ENCODE peak calls at places on chromosomes 12 and 14, in five cellular contexts. Y, D, F, X and K are unnamed samples. For H3K79me2, the result is how much of the 10 kb centered on the place peaks cover.

GRCh38 chr14:101355284-101355683 is 206.0 kb upstream of the DIO3 start:
- DNase-seq in Y (no peak), X (no peak), F (no peak), D (no peak), K (no peak)

GRCh38 chr14:103026988-103027387 is 30.4 kb downstream of the CDC42BPB start:
- DNase-seq in Y (no peak), F (no peak), X (no peak), D (no peak), K (no peak)

GRCh38 chr12:64895541-64895940 is 71.1 kb downstream of the TBC1D30 start:
- DNase-seq in D (peak), Y (no peak), X (no peak), F (peak), K (no peak)

GRCh38 chr12:40819427-40820108 is 127.3 kb downstream of the CNTN1 start:
- DNase-seq in F (no peak), D (no peak), Y (no peak), X (no peak), K (no peak)

GRCh38 chr14:51821822-51822221 is 38.6 kb upstream of the GNG2 start:
- DNase-seq in Y (no peak), F (peak), X (no peak), D (peak), K (no peak)

GRCh38 chr14:48970995-48971394 is 615.2 kb downstream of the RPS29 start:
- DNase-seq in F (peak), X (no peak), Y (no peak), D (no peak), K (no peak)

GRCh38 chr14:100142073-100143040 is 17.1 kb downstream of the DEGS2 start:
- DNase-seq in D (no peak), Y (no peak), F (no peak), X (no peak), K (no peak)

GRCh38 chr12:84920331-84920730 is 7.7 kb upstream of the SLC6A15 start:
- DNase-seq in F (peak), Y (no peak), X (peak), D (no peak), K (no peak)

GRCh38 chr12:49979061-49979586 is 6.4 kb downstream of the AQP6 start:
- DNase-seq in F (no peak), X (no peak), D (no peak), Y (no peak), K (no peak)

GRCh38 chr12:100962086-100962712 is 167.6 kb downstream of the ANO4 start:
- DNase-seq in X (no peak), Y (no peak), D (no peak), F (no peak), K (no peak)

GRCh38 chr12:91316161-91316759 is 133.6 kb upstream of the DCN start:
- DNase-seq in F (peak), Y (no peak), X (no peak), D (peak), K (no peak)

GRCh38 chr12:51196547-51196946 is 21.3 kb downstream of the POU6F1 start:
- DNase-seq in Y (no peak), D (no peak), X (no peak), F (no peak), K (no peak)

GRCh38 chr12:19850341-19851065 is 411.2 kb downstream of the AEBP2 start:
- DNase-seq in F (peak), X (peak), D (peak), Y (no peak), K (no peak)

GRCh38 chr12:12880537-12880936 is 10.8 kb upstream of the GPRC5A start:
- DNase-seq in D (no peak), X (no peak), Y (no peak), F (no peak), K (no peak)

GRCh38 chr14:54040851-54041250 is 84.2 kb upstream of the BMP4 start:
- DNase-seq in F (no peak), D (no peak), X (peak), Y (no peak), K (no peak)

GRCh38 chr12:101671157-101671791 is 26.2 kb upstream of the CHPT1 start:
- DNase-seq in Y (no peak), D (no peak), X (no peak), F (no peak), K (peak)

GRCh38 chr12:58745348-58746125 is 174.8 kb downstream of the LRIG3 start:
- DNase-seq in F (peak), D (no peak), X (no peak), Y (no peak), K (no peak)

GRCh38 chr14:61569783-61570182 is 125.5 kb upstream of the HIF1A start:
- DNase-seq in X (peak), F (peak), Y (no peak), D (peak), K (peak)

GRCh38 chr14:68781161-68782021 is 11.5 kb downstream of the ZFP36L1 start:
- DNase-seq in D (no peak), F (no peak), Y (no peak), X (no peak), K (peak)

GRCh38 chr14:102235275-102235897 is 69.6 kb downstream of the MOK start:
- DNase-seq in F (peak), X (peak), D (peak), Y (peak), K (peak)

GRCh38 chr12:111901182-111901581 is 59.2 kb downstream of the MAPKAPK5 start:
- DNase-seq in F (no peak), X (no peak), Y (no peak), D (no peak), K (no peak)

GRCh38 chr14:103057028-103057371 is 349 bp downstream of the CDC42BPB start:
- DNase-seq in X (no peak), F (no peak), D (peak), Y (no peak), K (no peak)

GRCh38 chr12:87200289-87200979 is 828.8 kb downstream of the C12orf50 start:
- DNase-seq in X (peak), F (no peak), D (no peak), Y (no peak), K (no peak)

GRCh38 chr14:54673193-54674121 is 106.5 kb downstream of the SAMD4A start:
- DNase-seq in X (no peak), F (no peak), Y (no peak), D (peak), K (no peak)

GRCh38 chr12:58299371-58299770 is 358.0 kb downstream of the ATP23 start:
- DNase-seq in F (no peak), X (no peak), Y (no peak), D (no peak), K (no peak)

GRCh38 chr12:123427036-123427769 is 9.3 kb downstream of the RILPL2 start:
- DNase-seq in F (no peak), D (no peak), X (no peak), Y (no peak), K (peak)

GRCh38 chr14:62329427-62329826 is 567.2 kb downstream of the SNAPC1 start:
- DNase-seq in X (no peak), F (no peak), Y (no peak), D (peak), K (no peak)

GRCh38 chr12:87866602-87867292 is 162.5 kb downstream of the C12orf50 start:
- DNase-seq in D (peak), X (peak), F (peak), Y (peak), K (peak)

GRCh38 chr12:49524660-49525324 is 14.0 kb upstream of the KCNH3 start:
- DNase-seq in Y (no peak), F (peak), D (no peak), X (no peak), K (no peak)

GRCh38 chr14:54682578-54682977 is 115.7 kb downstream of the SAMD4A start:
- DNase-seq in X (no peak), F (no peak), Y (no peak), D (no peak), K (no peak)

GRCh38 chr12:82121545-82121944 is 236.6 kb downstream of the CCDC59 start:
- DNase-seq in X (no peak), D (no peak), F (no peak), Y (no peak), K (no peak)

GRCh38 chr14:54774824-54775223 is 127.8 kb downstream of the GCH1 start:
- DNase-seq in Y (no peak), X (no peak), F (no peak), D (no peak), K (no peak)

GRCh38 chr12:85821759-85822158 is 14.4 kb downstream of the RASSF9 start:
- DNase-seq in F (no peak), X (no peak), Y (no peak), D (no peak), K (no peak)

GRCh38 chr12:86929962-86930361 is 673.8 kb upstream of the MGAT4C start:
- DNase-seq in D (peak), X (peak), Y (no peak), F (no peak), K (no peak)

GRCh38 chr12:120849765-120850164 is 54.4 kb downstream of the SPPL3 start:
- DNase-seq in F (peak), Y (no peak), D (no peak), X (peak), K (no peak)

GRCh38 chr12:10705655-10706054 is 17.5 kb downstream of the YBX3 start:
- DNase-seq in F (peak), D (peak), X (no peak), Y (no peak), K (no peak)

GRCh38 chr12:12560587-12561304 is 1.9 kb downstream of the DUSP16 start:
- DNase-seq in X (peak), Y (no peak), D (peak), F (peak), K (peak)

GRCh38 chr12:117118838-117119591 is 19.8 kb upstream of the TESC start:
- DNase-seq in F (no peak), D (no peak), Y (no peak), X (no peak), K (no peak)

GRCh38 chr12:40063424-40063823 is 42.5 kb downstream of the SLC2A13 start:
- DNase-seq in F (peak), X (peak), Y (no peak), D (no peak), K (no peak)

GRCh38 chr12:80218925-80219714 is 119.8 kb downstream of the OTOGL start:
- DNase-seq in Y (no peak), X (no peak), D (peak), F (no peak), K (no peak)
- H3K27ac ChIP-seq in Y (no peak), X (no peak), D (no peak), F (no peak), K (no peak)

GRCh38 chr14:89369656-89370055 is 47.4 kb downstream of the FOXN3 start:
- DNase-seq in D (no peak), X (no peak), Y (no peak), F (no peak), K (no peak)
- H3K79me2 ChIP-seq in D (under half), X (under half), Y (under half), F (half or more), K (half or more)

GRCh38 chr12:53005986-53006809 is at the start of gene EIF4B:
- DNase-seq in Y (peak), F (peak), X (peak), D (peak), K (peak)

GRCh38 chr12:53006810-53007742 is 820 bp downstream of the EIF4B start:
- DNase-seq in F (peak), X (peak), D (peak), Y (peak), K (peak)

GRCh38 chr12:53005215-53005985 is 856 bp upstream of the EIF4B start:
- DNase-seq in Y (no peak), D (no peak), X (no peak), F (peak), K (peak)

GRCh38 chr12:53004582-53004981 is 1.7 kb upstream of the EIF4B start:
- DNase-seq in D (peak), Y (no peak), X (no peak), F (peak), K (no peak)

DNA sequence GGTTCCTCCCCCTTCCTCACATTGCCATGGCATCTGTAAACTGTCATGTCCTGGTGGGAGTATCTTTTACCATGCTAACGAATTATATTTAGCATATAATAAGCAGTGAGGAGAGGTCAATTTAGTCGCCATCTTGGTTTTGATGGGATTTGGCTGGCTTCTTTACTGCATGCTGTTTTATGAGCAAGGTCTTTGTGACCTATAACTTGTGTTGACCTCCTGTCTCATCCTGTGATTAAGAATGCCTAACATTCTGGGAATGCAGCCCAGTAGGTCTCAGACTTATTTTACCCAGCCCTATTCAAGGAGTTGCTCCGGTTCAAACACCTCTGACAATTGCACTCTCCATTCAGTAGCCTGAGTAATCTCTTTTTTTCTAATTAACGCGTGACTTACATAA is 2.1 kb upstream of the EIF4B start:
- DNase-seq in X (no peak), F (peak), Y (no peak), D (peak), K (no peak)
- H3K27ac ChIP-seq in X (no peak), F (peak), Y (no peak), D (no peak), K (no peak)

DNA sequence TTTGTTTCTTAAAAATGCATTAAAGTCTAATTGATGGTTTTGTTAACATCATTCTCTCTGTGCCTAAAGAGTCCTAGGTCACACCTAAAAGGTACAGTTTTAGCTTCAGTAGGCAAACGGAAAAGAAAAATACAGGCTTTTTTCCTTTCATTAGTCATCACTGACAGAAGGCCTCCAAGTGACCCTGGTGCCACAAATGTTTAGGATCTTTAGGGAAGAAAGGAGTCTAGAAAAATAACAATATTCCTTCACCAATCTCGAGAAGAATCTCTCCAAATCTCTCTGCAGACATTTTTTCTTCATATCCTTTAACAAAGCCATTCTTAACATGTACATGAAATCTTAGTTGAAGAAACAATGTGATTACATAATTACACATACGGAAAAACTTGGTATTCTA is 2.0 kb downstream of the DENND5B start:
- DNase-seq in F (peak), X (no peak), D (peak), Y (no peak), K (no peak)
- H3K79me2 ChIP-seq in F (half or more), X (under half), D (under half), Y (half or more), K (half or more)

GRCh38 chr14:95143813-95144620 is 13.3 kb downstream of the DICER1 start:
- DNase-seq in Y (no peak), X (no peak), D (peak), F (peak), K (peak)
- H3K27ac ChIP-seq in Y (no peak), X (no peak), D (no peak), F (no peak), K (peak)

GRCh38 chr12:109088818-109089217 is 4.5 kb downstream of the ALKBH2 start:
- DNase-seq in F (peak), Y (no peak), X (no peak), D (peak), K (no peak)
- H3K79me2 ChIP-seq in F (under half), Y (under half), X (under half), D (under half), K (under half)

GRCh38 chr14:24440606-24441399 is 1.8 kb downstream of the SDR39U1 start:
- DNase-seq in F (no peak), X (no peak), D (no peak), Y (no peak), K (no peak)
- H3K27ac ChIP-seq in F (no peak), X (no peak), D (no peak), Y (peak), K (no peak)

GRCh38 chr12:113077057-113077858 is 20.7 kb downstream of the DTX1 start:
- DNase-seq in D (no peak), X (no peak), F (peak), Y (no peak), K (no peak)
- H3K79me2 ChIP-seq in D (under half), X (under half), F (under half), Y (under half), K (half or more)